ENCODE peak calls at places on chromosomes 12 and 14, in five cellular contexts. W, V, A, M and N are unnamed samples.

GRCh38 chr12:75725505-75726120 is 214.2 kb upstream of the KRR1 start:
- DNase-seq in M (no peak), A (no peak), V (peak), W (peak), N (peak)

GRCh38 chr12:6306599-6307220 is 3.8 kb upstream of the PLEKHG6 start:
- DNase-seq in V (no peak), M (no peak), A (no peak), W (no peak), N (no peak)

GRCh38 chr12:4441355-4442330 is 4.0 kb downstream of the FGF6 start:
- DNase-seq in A (no peak), M (no peak), W (no peak), V (no peak), N (peak)

GRCh38 chr12:14957769-14958168 is 3.6 kb downstream of the ARHGDIB start:
- DNase-seq in V (no peak), W (no peak), A (peak), M (no peak), N (no peak)

GRCh38 chr12:60333461-60333860 is 737.6 kb downstream of the SLC16A7 start:
- DNase-seq in W (no peak), V (peak), A (no peak), M (no peak), N (no peak)

GRCh38 chr12:109098142-109098652 is 800 bp downstream of the UNG start:
- DNase-seq in W (no peak), A (peak), V (peak), M (no peak), N (peak)

GRCh38 chr14:89304972-89305703 is 111.9 kb downstream of the FOXN3 start:
- DNase-seq in M (peak), W (peak), A (peak), V (peak), N (peak)

GRCh38 chr12:96425321-96425720 is 25.1 kb upstream of the CDK17 start:
- DNase-seq in M (no peak), W (no peak), A (no peak), V (peak), N (peak)

GRCh38 chr12:7131502-7131866 is 1.3 kb downstream of the CLSTN3 start:
- DNase-seq in A (no peak), M (no peak), W (no peak), V (no peak), N (no peak)

GRCh38 chr14:87600236-87600635 is 392.7 kb downstream of the GALC start:
- DNase-seq in M (no peak), V (no peak), W (no peak), A (no peak), N (no peak)

GRCh38 chr12:72277415-72277814 is 5.2 kb downstream of the TRHDE start:
- DNase-seq in V (peak), M (no peak), A (no peak), W (no peak), N (no peak)

GRCh38 chr12:110247340-110248095 is 33.5 kb upstream of the ATP2A2 start:
- DNase-seq in V (no peak), W (no peak), M (peak), A (peak), N (no peak)

GRCh38 chr12:99200711-99201384 is 446.7 kb upstream of the GARIN6 start:
- DNase-seq in A (no peak), M (no peak), W (no peak), V (no peak), N (no peak)

GRCh38 chr12:57893460-57894353 is 47.2 kb upstream of the CTDSP2 start:
- DNase-seq in A (peak), M (peak), V (peak), W (no peak), N (peak)

GRCh38 chr12:53345486-53346195 is 9.5 kb upstream of the SP7 start:
- DNase-seq in M (no peak), W (no peak), V (no peak), A (no peak), N (peak)

GRCh38 chr14:74911704-74912103 is 11.4 kb downstream of the RPS6KL1 start:
- DNase-seq in M (no peak), A (no peak), W (no peak), V (no peak), N (no peak)

GRCh38 chr14:50045039-50045711 is 71.2 kb downstream of the VCPKMT start:
- DNase-seq in V (peak), M (peak), A (peak), W (no peak), N (peak)

GRCh38 chr12:106369624-106370346 is 12.2 kb downstream of the POLR3B start:
- DNase-seq in W (no peak), A (no peak), V (peak), M (no peak), N (peak)

GRCh38 chr12:118715647-118716046 is 265.7 kb upstream of the SRRM4 start:
- DNase-seq in A (no peak), M (no peak), W (no peak), V (no peak), N (no peak)

GRCh38 chr12:24749171-24749570 is 199.7 kb downstream of the BCAT1 start:
- DNase-seq in W (no peak), M (no peak), V (no peak), A (no peak), N (no peak)

GRCh38 chr12:64395739-64396138 is 5.2 kb upstream of the C12orf56 start:
- DNase-seq in V (peak), M (no peak), W (no peak), A (no peak), N (no peak)

GRCh38 chr12:115249878-115250277 is 565.9 kb upstream of the TBX3 start:
- DNase-seq in A (no peak), W (no peak), M (no peak), V (no peak), N (no peak)

GRCh38 chr14:30445394-30445793 is 113.6 kb upstream of the G2E3 start:
- DNase-seq in M (no peak), V (no peak), W (no peak), A (no peak), N (no peak)

GRCh38 chr12:60191676-60192359 is 596.0 kb downstream of the SLC16A7 start:
- DNase-seq in W (no peak), A (no peak), V (peak), M (no peak), N (no peak)

GRCh38 chr14:100115726-100116125 is 43.7 kb downstream of the DEGS2 start:
- DNase-seq in V (no peak), A (no peak), M (no peak), W (no peak), N (no peak)

GRCh38 chr14:104634031-104634760 is 29.6 kb upstream of the TMEM179 start:
- DNase-seq in A (no peak), W (no peak), M (no peak), V (no peak), N (no peak)

GRCh38 chr14:96039633-96040311 is 610 bp downstream of the C14orf132 start:
- DNase-seq in W (no peak), V (peak), M (no peak), A (no peak), N (peak)

GRCh38 chr12:115337693-115338543 is 653.9 kb upstream of the TBX3 start:
- DNase-seq in W (peak), V (peak), M (peak), A (peak), N (peak)

GRCh38 chr12:13173537-13173936 is 23.0 kb upstream of the EMP1 start:
- DNase-seq in V (peak), W (no peak), M (peak), A (peak), N (peak)

GRCh38 chr12:102005256-102005655 is 56.5 kb downstream of the WASHC3 start:
- DNase-seq in W (no peak), M (no peak), V (no peak), A (no peak), N (no peak)

GRCh38 chr12:107344035-107344808 is 250.9 kb upstream of the CRY1 start:
- DNase-seq in M (no peak), V (peak), A (no peak), W (no peak), N (peak)